ENCODE peak calls at places on chromosomes 1 and 21, in six cellular contexts. O, A, N, R, I and X are unnamed samples.

GRCh38 chr21:37393786-37394185 is 27.2 kb downstream of the DYRK1A start:
- DNase-seq in O (no peak), N (no peak), A (no peak), I (no peak), R (no peak), X (no peak)

GRCh38 chr21:26405071-26405470 is 168.0 kb downstream of the CYYR1 start:
- DNase-seq in A (no peak), N (no peak), R (no peak), I (no peak), O (no peak), X (no peak)

GRCh38 chr1:167808690-167809089 is 86.9 kb downstream of the MPZL1 start:
- DNase-seq in O (no peak), A (no peak), R (no peak), N (no peak), I (no peak), X (no peak)

GRCh38 chr1:235513495-235514366 is 9.5 kb upstream of the B3GALNT2 start:
- DNase-seq in A (peak), O (peak), R (no peak), N (no peak), I (peak), X (no peak)

GRCh38 chr1:45752441-45753052 is 2.1 kb upstream of the IPP start:
- DNase-seq in O (no peak), R (no peak), I (no peak), A (peak), N (no peak), X (no peak)

GRCh38 chr1:19869929-19870328 is 12.3 kb upstream of the OTUD3 start:
- DNase-seq in I (no peak), N (no peak), O (no peak), R (no peak), A (no peak), X (no peak)

GRCh38 chr1:14598007-14598497 is 433 bp upstream of the KAZN start:
- DNase-seq in R (no peak), I (peak), A (no peak), N (peak), O (no peak), X (no peak)

GRCh38 chr1:39255212-39255611 is 50.7 kb downstream of the MACF1 start:
- DNase-seq in I (no peak), R (no peak), O (no peak), N (no peak), A (no peak), X (no peak)

GRCh38 chr21:45979141-45979631 is 2.4 kb upstream of the COL6A1 start:
- DNase-seq in I (no peak), O (no peak), A (no peak), R (no peak), N (peak), X (no peak)

GRCh38 chr1:161098161-161099068 is at the start of gene KLHDC9:
- DNase-seq in R (peak), N (peak), A (peak), I (peak), O (peak), X (peak)

GRCh38 chr21:43864806-43865470 is at the start of gene AGPAT3:
- DNase-seq in R (no peak), O (no peak), A (peak), I (peak), N (no peak), X (no peak)

GRCh38 chr1:211625040-211625439 is 46.1 kb upstream of the SLC30A1 start:
- DNase-seq in O (no peak), R (no peak), A (peak), I (no peak), N (no peak), X (no peak)

GRCh38 chr1:91891486-91891885 is 5.5 kb upstream of the TGFBR3 start:
- DNase-seq in O (no peak), R (no peak), I (no peak), N (no peak), A (no peak), X (no peak)

GRCh38 chr1:51916587-51917405 is 38.3 kb upstream of the NRDC start:
- DNase-seq in I (no peak), R (no peak), O (no peak), N (no peak), A (no peak), X (no peak)

DNA sequence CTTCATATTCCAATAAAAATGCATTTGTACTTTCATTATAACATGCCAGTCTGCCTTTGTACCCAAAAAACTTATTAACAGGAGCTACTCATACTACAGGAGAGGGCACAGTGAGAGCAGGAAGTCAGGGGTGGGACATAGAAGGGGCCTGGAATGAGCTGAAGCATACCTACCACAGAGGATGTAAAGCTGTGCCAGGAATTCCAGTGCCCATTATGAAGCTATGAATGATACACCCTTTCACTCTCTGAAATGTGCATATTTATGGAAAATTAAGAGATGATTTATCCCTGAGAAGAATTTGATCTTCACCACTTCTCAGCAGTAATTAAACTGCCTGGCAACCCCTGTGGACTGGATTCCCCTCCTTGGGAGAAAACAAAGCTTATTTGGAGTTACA is 65.8 kb downstream of the ATP5PO start:
- DNase-seq in A (no peak), N (no peak), I (no peak), O (no peak), R (no peak), X (no peak)
- TF ChIP-seq CTCF in A (no peak), N (no peak), I (no peak), O (no peak), R (no peak), X (no peak)

DNA sequence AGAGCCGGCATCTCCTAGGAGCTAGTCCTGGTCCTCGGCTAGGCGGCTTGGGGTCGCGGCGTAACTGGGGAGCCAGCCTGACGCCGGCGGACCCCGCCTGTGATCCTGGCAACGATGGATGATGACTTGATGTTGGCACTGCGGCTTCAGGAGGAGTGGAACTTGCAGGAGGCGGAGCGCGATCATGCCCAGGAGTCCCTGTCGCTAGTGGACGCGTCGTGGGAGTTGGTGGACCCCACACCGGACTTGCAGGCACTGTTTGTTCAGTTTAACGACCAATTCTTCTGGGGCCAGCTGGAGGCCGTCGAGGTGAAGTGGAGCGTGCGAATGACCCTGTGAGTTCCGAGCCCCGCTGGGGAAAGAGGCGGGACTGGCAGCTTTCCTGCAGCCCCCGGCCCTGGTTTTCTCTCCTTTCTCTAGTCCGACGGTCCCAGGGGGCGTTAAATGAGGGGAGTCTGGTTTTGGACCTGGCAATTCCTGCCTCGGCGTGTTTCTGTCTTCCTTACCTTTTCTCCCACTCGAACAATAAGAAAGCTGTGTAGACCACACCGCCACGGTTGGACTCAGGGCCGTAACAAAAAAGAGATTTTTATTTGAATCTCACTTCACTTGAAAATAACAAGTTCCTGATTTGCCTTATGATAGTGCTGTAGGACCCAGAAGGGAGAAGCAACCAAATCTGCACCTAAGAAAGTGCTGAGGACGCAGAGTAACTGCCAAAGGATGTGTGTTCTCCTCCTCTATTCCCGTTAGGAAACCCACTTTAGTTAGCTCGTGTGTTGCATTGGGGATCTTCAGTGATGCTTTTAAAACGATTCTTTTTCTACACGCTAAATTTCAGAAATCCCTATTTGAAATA is at the start of gene SPRTN:
- DNase-seq in O (no peak), R (no peak), N (no peak), A (peak), I (peak), X (no peak)
- TF ChIP-seq CTCF in O (no peak), R (no peak), N (no peak), A (no peak), I (no peak), X (no peak)

DNA sequence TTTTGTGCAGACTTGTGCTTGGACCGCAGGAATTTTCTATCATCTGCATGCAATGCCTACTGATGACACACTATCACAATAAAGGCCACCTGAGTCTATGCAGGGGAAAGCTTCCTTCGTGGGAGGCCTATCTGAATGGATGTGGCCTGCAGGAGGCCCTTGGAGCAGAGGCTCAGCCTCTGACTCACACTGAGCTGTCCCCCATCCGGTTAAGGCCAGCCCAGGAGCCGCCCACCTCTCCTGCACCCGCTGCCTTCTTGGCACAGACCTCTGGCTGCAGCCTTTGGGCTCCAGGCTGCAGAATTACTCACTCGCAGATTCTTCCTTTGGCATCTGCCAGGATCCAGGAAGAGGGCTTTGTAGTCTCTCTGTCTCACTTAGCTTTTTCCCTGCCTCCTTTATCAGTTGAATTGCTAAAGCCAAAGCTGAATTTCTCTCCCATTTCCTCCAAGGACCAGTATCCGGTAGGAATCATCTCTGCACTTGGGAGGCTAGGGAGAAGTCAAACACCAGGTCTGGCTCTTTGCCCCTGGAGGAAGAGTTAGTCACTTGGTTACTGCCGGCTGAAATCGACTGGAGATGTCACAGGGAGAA is 65.1 kb upstream of the JUN start:
- DNase-seq in O (no peak), N (peak), A (no peak), I (no peak), R (peak), X (no peak)
- TF ChIP-seq CTCF in O (no peak), N (no peak), A (no peak), I (no peak), R (no peak), X (no peak)

DNA sequence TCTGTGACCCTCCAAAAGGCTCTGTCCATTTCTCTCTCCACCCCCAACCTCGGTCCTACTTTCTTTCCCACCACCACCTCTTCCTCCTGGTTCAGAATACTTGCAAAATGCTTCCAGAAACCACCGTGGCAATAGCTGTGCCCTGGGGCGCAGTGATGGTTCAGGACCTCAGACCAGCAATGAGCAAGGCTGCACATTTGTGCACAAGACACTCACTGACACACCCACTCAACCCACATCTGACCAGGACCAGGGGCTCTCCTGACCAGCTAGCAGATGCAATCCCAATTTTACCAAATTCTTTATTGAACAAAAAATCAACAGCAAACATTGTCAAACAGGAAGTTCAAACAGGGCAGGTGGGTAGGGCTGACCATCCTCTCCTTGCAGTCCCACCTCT is 25.7 kb downstream of the SPOCD1 start:
- DNase-seq in N (peak), A (no peak), O (no peak), I (no peak), R (peak), X (no peak)
- TF ChIP-seq CTCF in N (no peak), A (no peak), O (no peak), I (no peak), R (no peak), X (no peak)